ENCODE peak calls at places on chromosomes 2 and 18, in ten cellular contexts. I is stimulated activated CD4-positive, alpha-beta T cell treated with anti-CD3 and anti-CD28 coated beads, Interleukin-4, amount 100 ng/mL, for 24 hours; B is central memory CD8-positive, alpha-beta T cell; G is lung microvascular endothelial cell; R is posterior vena cava; L is EL; O is progenitor cell of endocrine pancreas; W is NCI-H1436; T is MM.1S; P is NCI-H2171 treated with DMSO at 0.1 percent for 48 hours. V is an unnamed sample.

GRCh38 chr2:171491292-171491691 is 31.0 kb upstream of the CYBRD1 start:
- DNase-seq in I (no peak), B (no peak), G (no peak), R (no peak), L (no peak), O (no peak), W (no peak), T (no peak), P (no peak), V (no peak)

GRCh38 chr2:27520316-27520715 is 23.7 kb downstream of the GCKR start:
- DNase-seq in I (no peak), B (no peak), G (no peak), R (no peak), L (no peak), O (no peak), W (no peak), T (no peak), P (no peak), V (no peak)

GRCh38 chr2:44358498-44358897 is 2.8 kb downstream of the PREPL start:
- DNase-seq in I (peak), B (no peak), G (peak), R (no peak), L (peak), O (no peak), W (no peak), T (peak), P (no peak), V (peak)

GRCh38 chr2:121360566-121361300 is 75.7 kb upstream of the TFCP2L1 start:
- DNase-seq in I (no peak), B (no peak), G (peak), R (no peak), L (peak), O (no peak), W (no peak), T (no peak), P (no peak), V (no peak)

GRCh38 chr2:223459328-223459939 is 142.7 kb downstream of the SCG2 start:
- DNase-seq in I (no peak), B (no peak), G (peak), R (no peak), L (peak), O (no peak), W (peak), T (no peak), P (peak), V (peak)

GRCh38 chr2:11187083-11187619 is 31.9 kb downstream of the SLC66A3 start:
- DNase-seq in I (no peak), B (no peak), G (peak), R (no peak), L (peak), O (no peak), W (no peak), T (no peak), P (no peak), V (no peak)

GRCh38 chr18:27931563-27931962 is 245.4 kb downstream of the CDH2 start:
- DNase-seq in I (no peak), B (no peak), G (no peak), R (no peak), L (no peak), O (no peak), W (no peak), T (no peak), P (peak), V (no peak)

GRCh38 chr2:69969126-69969983 is 7.9 kb upstream of the ASPRV1 start:
- DNase-seq in I (no peak), B (no peak), G (no peak), R (peak), L (no peak), O (no peak), W (no peak), T (no peak), P (no peak), V (no peak)

GRCh38 chr2:10030311-10030736 is 13.0 kb upstream of the KLF11 start:
- DNase-seq in I (no peak), B (no peak), G (peak), R (no peak), L (no peak), O (no peak), W (no peak), T (no peak), P (peak), V (peak)

GRCh38 chr2:99643824-99644787 is 154.3 kb upstream of the REV1 start:
- DNase-seq in I (no peak), B (no peak), G (peak), R (peak), L (peak), O (no peak), W (no peak), T (no peak), P (peak), V (peak)

GRCh38 chr18:47968721-47969120 is 38.3 kb upstream of the SMAD2 start:
- DNase-seq in I (no peak), B (no peak), G (no peak), R (no peak), L (peak), O (no peak), W (no peak), T (no peak), P (no peak), V (no peak)

GRCh38 chr18:57529151-57529550 is 57.4 kb downstream of the FECH start:
- DNase-seq in I (no peak), B (no peak), G (no peak), R (no peak), L (no peak), O (no peak), W (no peak), T (no peak), P (no peak), V (no peak)

GRCh38 chr2:184363213-184363612 is 235.1 kb upstream of the ZNF804A start:
- DNase-seq in I (no peak), B (no peak), G (no peak), R (no peak), L (no peak), O (no peak), W (no peak), T (no peak), P (no peak), V (no peak)

GRCh38 chr18:54737986-54738385 is 90.3 kb upstream of the RAB27B start:
- DNase-seq in I (no peak), B (no peak), G (peak), R (no peak), L (peak), O (no peak), W (no peak), T (no peak), P (no peak), V (no peak)

GRCh38 chr2:49241506-49241905 is 87.2 kb upstream of the FSHR start:
- DNase-seq in I (no peak), B (no peak), G (no peak), R (no peak), L (peak), O (no peak), W (no peak), T (no peak), P (no peak), V (no peak)

GRCh38 chr2:241198381-241199282 is 10.2 kb downstream of the ANO7 start:
- DNase-seq in I (no peak), B (no peak), G (no peak), R (no peak), L (no peak), O (no peak), W (no peak), T (no peak), P (no peak), V (no peak)

GRCh38 chr18:75454022-75454795 is 26.7 kb upstream of the SMIM21 start:
- DNase-seq in I (no peak), B (no peak), G (no peak), R (no peak), L (no peak), O (no peak), W (no peak), T (no peak), P (no peak), V (no peak)

GRCh38 chr18:5295231-5295920 is at the start of gene ZBTB14:
- DNase-seq in I (peak), B (peak), G (peak), R (peak), L (peak), O (peak), W (peak), T (peak), P (peak), V (peak)

GRCh38 chr2:119255760-119256573 is 32.3 kb downstream of the STEAP3 start:
- DNase-seq in I (no peak), B (no peak), G (peak), R (no peak), L (peak), O (no peak), W (no peak), T (no peak), P (no peak), V (peak)

GRCh38 chr2:149393647-149394046 is 63.3 kb downstream of the LYPD6 start:
- DNase-seq in I (no peak), B (no peak), G (no peak), R (no peak), L (no peak), O (no peak), W (no peak), T (no peak), P (no peak), V (peak)

GRCh38 chr18:73408434-73408833 is 540.6 kb upstream of the NETO1 start:
- DNase-seq in I (no peak), B (no peak), G (peak), R (no peak), L (no peak), O (no peak), W (no peak), T (no peak), P (no peak), V (no peak)

GRCh38 chr2:1715184-1716012 is 28.9 kb downstream of the PXDN start:
- DNase-seq in I (no peak), B (no peak), G (peak), R (peak), L (no peak), O (no peak), W (no peak), T (no peak), P (peak), V (no peak)